ENCODE peak calls at places on chromosomes 11 and 22, in ten cellular contexts. One of them, this sample, is unnamed.

GRCh38 chr11:67507242-67507890 is 596 bp downstream of the CDK2AP2 start:
- DNase-seq in ovary: no peak
- DNase-seq in GM12891: no peak
- DNase-seq in sigmoid colon: peak
- DNase-seq in A549: peak
- DNase-seq in adrenal gland: peak
- DNase-seq in GM12892: no peak
- DNase-seq in NB4: no peak
- DNase-seq in uterus: no peak
- DNase-seq in esophagus squamous epithelium: no peak
- DNase-seq in this sample: no peak

GRCh38 chr11:80668039-80668438 is 1227.2 kb upstream of the TENM4 start:
- DNase-seq in NB4: no peak
- DNase-seq in uterus: no peak
- DNase-seq in A549: no peak
- DNase-seq in ovary: no peak
- DNase-seq in adrenal gland: no peak
- DNase-seq in GM12891: no peak
- DNase-seq in GM12892: no peak
- DNase-seq in esophagus squamous epithelium: no peak
- DNase-seq in sigmoid colon: no peak
- DNase-seq in this sample: no peak

GRCh38 chr11:80320226-80320625 is 879.4 kb upstream of the TENM4 start:
- DNase-seq in esophagus squamous epithelium: no peak
- DNase-seq in sigmoid colon: no peak
- DNase-seq in NB4: no peak
- DNase-seq in GM12891: no peak
- DNase-seq in uterus: no peak
- DNase-seq in adrenal gland: no peak
- DNase-seq in A549: no peak
- DNase-seq in ovary: no peak
- DNase-seq in GM12892: no peak
- DNase-seq in this sample: no peak

GRCh38 chr11:72553748-72554147 is 119.4 kb upstream of the CLPB start:
- DNase-seq in ovary: no peak
- DNase-seq in esophagus squamous epithelium: no peak
- DNase-seq in GM12892: no peak
- DNase-seq in adrenal gland: no peak
- DNase-seq in A549: peak
- DNase-seq in GM12891: no peak
- DNase-seq in NB4: peak
- DNase-seq in sigmoid colon: no peak
- DNase-seq in uterus: no peak
- DNase-seq in this sample: peak

GRCh38 chr11:44860967-44861828 is 89.5 kb downstream of the TP53I11 start:
- DNase-seq in sigmoid colon: peak
- DNase-seq in ovary: no peak
- DNase-seq in adrenal gland: no peak
- DNase-seq in A549: no peak
- DNase-seq in NB4: no peak
- DNase-seq in esophagus squamous epithelium: no peak
- DNase-seq in GM12891: no peak
- DNase-seq in GM12892: no peak
- DNase-seq in uterus: no peak
- DNase-seq in this sample: no peak

GRCh38 chr11:9351956-9352355 is 32.5 kb upstream of the IPO7 start:
- DNase-seq in A549: no peak
- DNase-seq in ovary: no peak
- DNase-seq in esophagus squamous epithelium: no peak
- DNase-seq in uterus: no peak
- DNase-seq in sigmoid colon: no peak
- DNase-seq in GM12891: no peak
- DNase-seq in adrenal gland: no peak
- DNase-seq in NB4: no peak
- DNase-seq in GM12892: no peak
- DNase-seq in this sample: no peak

GRCh38 chr22:26889794-26890193 is 232.4 kb downstream of the MIAT start:
- DNase-seq in uterus: no peak
- DNase-seq in adrenal gland: no peak
- DNase-seq in GM12891: no peak
- DNase-seq in esophagus squamous epithelium: no peak
- DNase-seq in sigmoid colon: no peak
- DNase-seq in NB4: no peak
- DNase-seq in A549: no peak
- DNase-seq in GM12892: no peak
- DNase-seq in ovary: no peak
- DNase-seq in this sample: no peak

GRCh38 chr11:19988598-19988997 is 171.7 kb downstream of the DBX1 start:
- DNase-seq in esophagus squamous epithelium: no peak
- DNase-seq in GM12891: no peak
- DNase-seq in GM12892: no peak
- DNase-seq in uterus: peak
- DNase-seq in adrenal gland: no peak
- DNase-seq in ovary: no peak
- DNase-seq in sigmoid colon: peak
- DNase-seq in NB4: no peak
- DNase-seq in A549: peak
- DNase-seq in this sample: no peak

GRCh38 chr11:5288108-5288911 is 13.4 kb downstream of the OR51B4 start:
- DNase-seq in GM12891: no peak
- DNase-seq in uterus: no peak
- DNase-seq in ovary: no peak
- DNase-seq in NB4: no peak
- DNase-seq in adrenal gland: no peak
- DNase-seq in A549: no peak
- DNase-seq in sigmoid colon: no peak
- DNase-seq in GM12892: no peak
- DNase-seq in esophagus squamous epithelium: no peak
- DNase-seq in this sample: peak

GRCh38 chr11:69915501-69916250 is 96.5 kb upstream of the FGF3 start:
- DNase-seq in sigmoid colon: peak
- DNase-seq in GM12892: no peak
- DNase-seq in esophagus squamous epithelium: no peak
- DNase-seq in uterus: peak
- DNase-seq in GM12891: peak
- DNase-seq in adrenal gland: peak
- DNase-seq in A549: peak
- DNase-seq in ovary: peak
- DNase-seq in NB4: peak
- DNase-seq in this sample: peak

GRCh38 chr11:64545605-64546004 is 45.4 kb upstream of the SLC22A12 start:
- DNase-seq in GM12892: no peak
- DNase-seq in A549: peak
- DNase-seq in esophagus squamous epithelium: no peak
- DNase-seq in ovary: no peak
- DNase-seq in NB4: no peak
- DNase-seq in adrenal gland: peak
- DNase-seq in GM12891: no peak
- DNase-seq in uterus: no peak
- DNase-seq in sigmoid colon: no peak
- DNase-seq in this sample: no peak

GRCh38 chr11:126404367-126404766 is 48.9 kb downstream of the ST3GAL4 start:
- DNase-seq in ovary: no peak
- DNase-seq in NB4: no peak
- DNase-seq in esophagus squamous epithelium: no peak
- DNase-seq in GM12891: no peak
- DNase-seq in GM12892: no peak
- DNase-seq in uterus: no peak
- DNase-seq in sigmoid colon: no peak
- DNase-seq in A549: no peak
- DNase-seq in adrenal gland: no peak
- DNase-seq in this sample: no peak

GRCh38 chr11:35009191-35009940 is 92.9 kb downstream of the PDHX start:
- DNase-seq in ovary: no peak
- DNase-seq in uterus: peak
- DNase-seq in NB4: no peak
- DNase-seq in GM12892: no peak
- DNase-seq in A549: peak
- DNase-seq in GM12891: no peak
- DNase-seq in adrenal gland: no peak
- DNase-seq in sigmoid colon: no peak
- DNase-seq in esophagus squamous epithelium: no peak
- DNase-seq in this sample: no peak

GRCh38 chr22:42922374-42923177 is 65.5 kb upstream of the ARFGAP3 start:
- DNase-seq in esophagus squamous epithelium: no peak
- DNase-seq in uterus: no peak
- DNase-seq in GM12891: no peak
- DNase-seq in sigmoid colon: no peak
- DNase-seq in GM12892: no peak
- DNase-seq in A549: no peak
- DNase-seq in adrenal gland: no peak
- DNase-seq in NB4: peak
- DNase-seq in ovary: no peak
- DNase-seq in this sample: peak

GRCh38 chr11:93817426-93818348 is 32.7 kb downstream of the VSTM5 start:
- DNase-seq in GM12892: no peak
- DNase-seq in NB4: peak
- DNase-seq in esophagus squamous epithelium: no peak
- DNase-seq in GM12891: no peak
- DNase-seq in A549: no peak
- DNase-seq in uterus: no peak
- DNase-seq in sigmoid colon: no peak
- DNase-seq in ovary: no peak
- DNase-seq in adrenal gland: no peak
- DNase-seq in this sample: no peak

GRCh38 chr11:10784229-10785145 is 24.2 kb downstream of the EIF4G2 start:
- DNase-seq in uterus: no peak
- DNase-seq in adrenal gland: no peak
- DNase-seq in GM12892: no peak
- DNase-seq in sigmoid colon: no peak
- DNase-seq in A549: no peak
- DNase-seq in GM12891: no peak
- DNase-seq in ovary: no peak
- DNase-seq in esophagus squamous epithelium: no peak
- DNase-seq in NB4: no peak
- DNase-seq in this sample: no peak

GRCh38 chr11:69272961-69273461 is 20.9 kb upstream of the MYEOV start:
- DNase-seq in GM12892: no peak
- DNase-seq in sigmoid colon: no peak
- DNase-seq in esophagus squamous epithelium: no peak
- DNase-seq in uterus: no peak
- DNase-seq in ovary: no peak
- DNase-seq in GM12891: no peak
- DNase-seq in NB4: no peak
- DNase-seq in A549: no peak
- DNase-seq in adrenal gland: no peak
- DNase-seq in this sample: no peak

GRCh38 chr22:28103596-28103995 is 184.5 kb upstream of the PITPNB start:
- DNase-seq in ovary: no peak
- DNase-seq in A549: no peak
- DNase-seq in GM12891: no peak
- DNase-seq in GM12892: no peak
- DNase-seq in sigmoid colon: no peak
- DNase-seq in uterus: no peak
- DNase-seq in esophagus squamous epithelium: no peak
- DNase-seq in adrenal gland: no peak
- DNase-seq in NB4: no peak
- DNase-seq in this sample: no peak

GRCh38 chr22:50315289-50316113 is 8.1 kb upstream of the PLXNB2 start:
- DNase-seq in A549: no peak
- DNase-seq in esophagus squamous epithelium: no peak
- DNase-seq in NB4: no peak
- DNase-seq in adrenal gland: no peak
- DNase-seq in ovary: no peak
- DNase-seq in GM12891: no peak
- DNase-seq in GM12892: peak
- DNase-seq in sigmoid colon: no peak
- DNase-seq in uterus: no peak
- DNase-seq in this sample: no peak

GRCh38 chr11:122788781-122789535 is 49.3 kb upstream of the CRTAM start:
- DNase-seq in uterus: no peak
- DNase-seq in NB4: no peak
- DNase-seq in adrenal gland: no peak
- DNase-seq in ovary: no peak
- DNase-seq in A549: no peak
- DNase-seq in esophagus squamous epithelium: no peak
- DNase-seq in GM12891: no peak
- DNase-seq in GM12892: no peak
- DNase-seq in sigmoid colon: no peak
- DNase-seq in this sample: no peak

GRCh38 chr22:22930571-22931556 is 43.2 kb downstream of the IGLL5 start:
- DNase-seq in sigmoid colon: no peak
- DNase-seq in adrenal gland: no peak
- DNase-seq in A549: no peak
- DNase-seq in GM12892: no peak
- DNase-seq in NB4: no peak
- DNase-seq in uterus: no peak
- DNase-seq in esophagus squamous epithelium: no peak
- DNase-seq in GM12891: no peak
- DNase-seq in ovary: no peak
- DNase-seq in this sample: no peak

GRCh38 chr11:118607401-118608267 is at the start of gene PHLDB1:
- DNase-seq in GM12891: no peak
- DNase-seq in ovary: peak
- DNase-seq in NB4: peak
- DNase-seq in uterus: peak
- DNase-seq in adrenal gland: peak
- DNase-seq in A549: peak
- DNase-seq in GM12892: no peak
- DNase-seq in sigmoid colon: peak
- DNase-seq in esophagus squamous epithelium: no peak
- DNase-seq in this sample: peak
- TF ChIP-seq POLR2A in GM12891: no peak
- TF ChIP-seq POLR2A in ovary: peak
- TF ChIP-seq POLR2A in NB4: no peak
- TF ChIP-seq POLR2A in uterus: peak
- TF ChIP-seq POLR2A in adrenal gland: no peak
- TF ChIP-seq POLR2A in A549: peak
- TF ChIP-seq POLR2A in GM12892: no peak
- TF ChIP-seq POLR2A in sigmoid colon: peak
- TF ChIP-seq POLR2A in esophagus squamous epithelium: no peak
- TF ChIP-seq POLR2A in this sample: no peak

GRCh38 chr11:75565916-75566762 is 4.1 kb downstream of the SERPINH1 start:
- DNase-seq in ovary: peak
- DNase-seq in uterus: no peak
- DNase-seq in GM12891: no peak
- DNase-seq in GM12892: no peak
- DNase-seq in NB4: no peak
- DNase-seq in esophagus squamous epithelium: no peak
- DNase-seq in A549: no peak
- DNase-seq in adrenal gland: no peak
- DNase-seq in sigmoid colon: no peak
- DNase-seq in this sample: no peak
- TF ChIP-seq POLR2A in ovary: no peak
- TF ChIP-seq POLR2A in uterus: no peak
- TF ChIP-seq POLR2A in GM12891: no peak
- TF ChIP-seq POLR2A in GM12892: no peak
- TF ChIP-seq POLR2A in NB4: no peak
- TF ChIP-seq POLR2A in esophagus squamous epithelium: no peak
- TF ChIP-seq POLR2A in A549: no peak
- TF ChIP-seq POLR2A in adrenal gland: no peak
- TF ChIP-seq POLR2A in sigmoid colon: no peak
- TF ChIP-seq POLR2A in this sample: no peak

GRCh38 chr11:18332891-18333290 is 10.5 kb downstream of the GTF2H1 start:
- DNase-seq in sigmoid colon: no peak
- DNase-seq in NB4: no peak
- DNase-seq in adrenal gland: no peak
- DNase-seq in A549: no peak
- DNase-seq in ovary: no peak
- DNase-seq in esophagus squamous epithelium: no peak
- DNase-seq in uterus: no peak
- DNase-seq in GM12892: no peak
- DNase-seq in GM12891: no peak
- DNase-seq in this sample: no peak
- TF ChIP-seq POLR2A in sigmoid colon: no peak
- TF ChIP-seq POLR2A in NB4: no peak
- TF ChIP-seq POLR2A in adrenal gland: no peak
- TF ChIP-seq POLR2A in A549: no peak
- TF ChIP-seq POLR2A in ovary: no peak
- TF ChIP-seq POLR2A in esophagus squamous epithelium: no peak
- TF ChIP-seq POLR2A in uterus: no peak
- TF ChIP-seq POLR2A in GM12892: no peak
- TF ChIP-seq POLR2A in GM12891: no peak
- TF ChIP-seq POLR2A in this sample: no peak

GRCh38 chr22:17871726-17872458 is 97.6 kb upstream of the BID start:
- DNase-seq in sigmoid colon: no peak
- DNase-seq in A549: no peak
- DNase-seq in NB4: no peak
- DNase-seq in GM12891: no peak
- DNase-seq in adrenal gland: no peak
- DNase-seq in esophagus squamous epithelium: no peak
- DNase-seq in GM12892: no peak
- DNase-seq in ovary: no peak
- DNase-seq in uterus: no peak
- DNase-seq in this sample: no peak
- TF ChIP-seq POLR2A in sigmoid colon: no peak
- TF ChIP-seq POLR2A in A549: no peak
- TF ChIP-seq POLR2A in NB4: no peak
- TF ChIP-seq POLR2A in GM12891: no peak
- TF ChIP-seq POLR2A in adrenal gland: no peak
- TF ChIP-seq POLR2A in esophagus squamous epithelium: no peak
- TF ChIP-seq POLR2A in GM12892: no peak
- TF ChIP-seq POLR2A in ovary: no peak
- TF ChIP-seq POLR2A in uterus: no peak
- TF ChIP-seq POLR2A in this sample: no peak